ENCODE peak calls at places on chromosome 9, in six cellular contexts. One of them, this sample, is unnamed. For H3K4me1, the result is how much of the 10 kb centered on the place peaks cover.

GRCh38 chr9:32264171-32264862 is 120.1 kb upstream of the ACO1 start:
- DNase-seq in A549: no peak
- DNase-seq in Panc1: no peak
- DNase-seq in K562: peak
- DNase-seq in HepG2: peak
- DNase-seq in HCT116: no peak
- DNase-seq in this sample: peak

GRCh38 chr9:81489048-81489447 is 200.3 kb downstream of the TLE1 start:
- DNase-seq in A549: no peak
- DNase-seq in Panc1: no peak
- DNase-seq in K562: no peak
- DNase-seq in HepG2: no peak
- DNase-seq in HCT116: no peak
- DNase-seq in this sample: no peak

GRCh38 chr9:37197158-37198033 is 77.0 kb downstream of the ZCCHC7 start:
- DNase-seq in A549: no peak
- DNase-seq in Panc1: peak
- DNase-seq in K562: peak
- DNase-seq in HepG2: no peak
- DNase-seq in HCT116: no peak
- DNase-seq in this sample: peak

GRCh38 chr9:111475195-111475594 is 9.0 kb downstream of the ECPAS start:
- DNase-seq in A549: no peak
- DNase-seq in Panc1: no peak
- DNase-seq in K562: no peak
- DNase-seq in HepG2: no peak
- DNase-seq in HCT116: no peak
- DNase-seq in this sample: no peak

GRCh38 chr9:93898026-93898425 is 57.1 kb downstream of the BARX1 start:
- DNase-seq in A549: no peak
- DNase-seq in Panc1: no peak
- DNase-seq in K562: no peak
- DNase-seq in HepG2: no peak
- DNase-seq in HCT116: no peak
- DNase-seq in this sample: no peak

GRCh38 chr9:85332487-85332886 is 409.3 kb downstream of the AGTPBP1 start:
- DNase-seq in A549: peak
- DNase-seq in Panc1: no peak
- DNase-seq in K562: peak
- DNase-seq in HepG2: peak
- DNase-seq in HCT116: peak
- DNase-seq in this sample: peak

GRCh38 chr9:102844754-102845153 is 150.4 kb upstream of the CYLC2 start:
- DNase-seq in A549: no peak
- DNase-seq in Panc1: no peak
- DNase-seq in K562: no peak
- DNase-seq in HepG2: no peak
- DNase-seq in HCT116: no peak
- DNase-seq in this sample: no peak

GRCh38 chr9:98807070-98807810 is at the start of gene GALNT12:
- DNase-seq in A549: peak
- DNase-seq in Panc1: no peak
- DNase-seq in K562: peak
- DNase-seq in HepG2: no peak
- DNase-seq in HCT116: no peak
- DNase-seq in this sample: peak

GRCh38 chr9:79883073-79883645 is 311.4 kb downstream of the TLE4 start:
- DNase-seq in A549: no peak
- DNase-seq in Panc1: no peak
- DNase-seq in K562: no peak
- DNase-seq in HepG2: no peak
- DNase-seq in HCT116: no peak
- DNase-seq in this sample: no peak

GRCh38 chr9:20579544-20580309 is 42.6 kb downstream of the MLLT3 start:
- DNase-seq in A549: no peak
- DNase-seq in Panc1: no peak
- DNase-seq in K562: no peak
- DNase-seq in HepG2: no peak
- DNase-seq in HCT116: no peak
- DNase-seq in this sample: no peak

GRCh38 chr9:134477927-134478326 is 151.7 kb downstream of the RXRA start:
- DNase-seq in A549: no peak
- DNase-seq in Panc1: no peak
- DNase-seq in K562: no peak
- DNase-seq in HepG2: no peak
- DNase-seq in HCT116: no peak
- DNase-seq in this sample: no peak

GRCh38 chr9:4839470-4839912 is 46.7 kb downstream of the RCL1 start:
- DNase-seq in A549: no peak
- DNase-seq in Panc1: no peak
- DNase-seq in K562: no peak
- DNase-seq in HepG2: peak
- DNase-seq in HCT116: no peak
- DNase-seq in this sample: no peak

GRCh38 chr9:95460627-95461164 is 56.1 kb downstream of the PTCH1 start:
- DNase-seq in A549: no peak
- DNase-seq in Panc1: no peak
- DNase-seq in K562: no peak
- DNase-seq in HepG2: no peak
- DNase-seq in HCT116: no peak
- DNase-seq in this sample: no peak

GRCh38 chr9:34346873-34347799 is 17.8 kb downstream of the NUDT2 start:
- DNase-seq in A549: no peak
- DNase-seq in Panc1: no peak
- DNase-seq in K562: no peak
- DNase-seq in HepG2: peak
- DNase-seq in HCT116: no peak
- DNase-seq in this sample: no peak

GRCh38 chr9:37784291-37784639 is 599 bp downstream of the EXOSC3 start:
- DNase-seq in A549: no peak
- DNase-seq in Panc1: no peak
- DNase-seq in K562: peak
- DNase-seq in HepG2: no peak
- DNase-seq in HCT116: no peak
- DNase-seq in this sample: no peak

GRCh38 chr9:108859459-108860114 is 2.5 kb upstream of the ACTL7A start:
- DNase-seq in A549: no peak
- DNase-seq in Panc1: no peak
- DNase-seq in K562: no peak
- DNase-seq in HepG2: no peak
- DNase-seq in HCT116: no peak
- DNase-seq in this sample: no peak

GRCh38 chr9:31776471-31776870 is 608.0 kb upstream of the ACO1 start:
- DNase-seq in A549: no peak
- DNase-seq in Panc1: no peak
- DNase-seq in K562: no peak
- DNase-seq in HepG2: no peak
- DNase-seq in HCT116: no peak
- DNase-seq in this sample: no peak

GRCh38 chr9:4666042-4666699 is at the start of gene SPATA6L:
- DNase-seq in A549: peak
- DNase-seq in Panc1: no peak
- DNase-seq in K562: no peak
- DNase-seq in HepG2: peak
- DNase-seq in HCT116: no peak
- DNase-seq in this sample: peak

GRCh38 chr9:26786571-26786970 is 106.0 kb downstream of the CAAP1 start:
- DNase-seq in A549: no peak
- DNase-seq in Panc1: no peak
- DNase-seq in K562: no peak
- DNase-seq in HepG2: no peak
- DNase-seq in HCT116: no peak
- DNase-seq in this sample: peak

GRCh38 chr9:107368696-107369095 is 85.6 kb downstream of the RAD23B start:
- DNase-seq in A549: no peak
- DNase-seq in Panc1: no peak
- DNase-seq in K562: no peak
- DNase-seq in HepG2: peak
- DNase-seq in HCT116: no peak
- DNase-seq in this sample: no peak

GRCh38 chr9:134764870-134765269 is 115.7 kb upstream of the FCN2 start:
- DNase-seq in A549: no peak
- DNase-seq in Panc1: no peak
- DNase-seq in K562: no peak
- DNase-seq in HepG2: no peak
- DNase-seq in HCT116: no peak
- DNase-seq in this sample: no peak

GRCh38 chr9:77752566-77752965 is 104.4 kb upstream of the GNA14 start:
- DNase-seq in A549: no peak
- DNase-seq in Panc1: no peak
- DNase-seq in K562: no peak
- DNase-seq in HepG2: no peak
- DNase-seq in HCT116: no peak
- DNase-seq in this sample: no peak

GRCh38 chr9:135219676-135220600 is 132.5 kb downstream of the OLFM1 start:
- DNase-seq in A549: no peak
- DNase-seq in Panc1: no peak
- DNase-seq in K562: no peak
- DNase-seq in HepG2: no peak
- DNase-seq in HCT116: no peak
- DNase-seq in this sample: no peak

GRCh38 chr9:94812343-94812742 is 85.8 kb downstream of the AOPEP start:
- DNase-seq in A549: peak
- DNase-seq in Panc1: no peak
- DNase-seq in K562: no peak
- DNase-seq in HepG2: no peak
- DNase-seq in HCT116: no peak
- DNase-seq in this sample: no peak

GRCh38 chr9:121324755-121325154 is 45.3 kb downstream of the STOM start:
- DNase-seq in A549: no peak
- DNase-seq in Panc1: no peak
- DNase-seq in K562: no peak
- DNase-seq in HepG2: no peak
- DNase-seq in HCT116: no peak
- DNase-seq in this sample: no peak

GRCh38 chr9:121326924-121327613 is 43.0 kb downstream of the STOM start:
- DNase-seq in A549: no peak
- DNase-seq in Panc1: no peak
- DNase-seq in K562: no peak
- DNase-seq in HepG2: peak
- DNase-seq in HCT116: no peak
- DNase-seq in this sample: no peak

GRCh38 chr9:121325387-121325786 is 44.7 kb downstream of the STOM start:
- DNase-seq in A549: no peak
- DNase-seq in Panc1: no peak
- DNase-seq in K562: no peak
- DNase-seq in HepG2: no peak
- DNase-seq in HCT116: no peak
- DNase-seq in this sample: no peak

GRCh38 chr9:121328476-121328875 is 41.6 kb downstream of the STOM start:
- DNase-seq in A549: no peak
- DNase-seq in Panc1: no peak
- DNase-seq in K562: no peak
- DNase-seq in HepG2: no peak
- DNase-seq in HCT116: no peak
- DNase-seq in this sample: no peak

DNA sequence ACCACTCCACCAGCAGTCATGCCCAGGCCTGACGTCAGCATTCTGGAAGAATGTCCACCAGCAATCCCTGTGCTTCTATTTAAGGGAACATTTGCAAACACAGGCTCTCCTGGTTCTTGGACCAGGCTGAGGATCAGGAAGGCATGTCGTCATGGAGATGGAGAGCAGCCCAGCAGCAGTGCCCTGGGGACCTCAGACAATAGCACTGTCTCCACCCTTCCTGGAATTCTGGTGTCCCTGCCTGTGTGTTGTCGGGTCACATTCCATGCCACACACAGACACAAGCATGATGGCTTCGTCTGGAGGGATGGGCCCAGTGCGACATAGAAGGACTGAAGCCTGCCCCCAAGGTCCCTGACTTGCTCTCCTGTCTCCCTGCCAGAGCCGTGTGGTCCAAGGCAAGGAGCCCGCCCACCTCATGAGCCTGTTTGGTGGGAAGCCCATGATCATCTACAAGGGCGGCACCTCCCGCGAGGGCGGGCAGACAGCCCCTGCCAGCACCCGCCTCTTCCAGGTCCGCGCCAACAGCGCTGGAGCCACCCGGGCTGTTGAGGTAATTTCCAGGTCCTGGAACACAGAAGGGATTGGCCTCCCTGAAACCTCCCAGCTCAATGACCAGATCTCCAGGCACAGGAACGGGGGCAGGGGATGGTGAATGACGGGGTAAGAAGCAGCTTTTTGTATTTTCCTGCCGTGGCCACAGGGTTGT is 43.8 kb downstream of the STOM start:
- DNase-seq in A549: peak
- DNase-seq in Panc1: no peak
- DNase-seq in K562: no peak
- DNase-seq in HepG2: no peak
- DNase-seq in HCT116: no peak
- DNase-seq in this sample: peak
- TF ChIP-seq REST in A549: no peak
- TF ChIP-seq REST in Panc1: no peak
- TF ChIP-seq REST in K562: no peak
- TF ChIP-seq REST in HepG2: no peak
- TF ChIP-seq REST in HCT116: no peak
- TF ChIP-seq REST in this sample: no peak

GRCh38 chr9:109914280-109915027 is 134.5 kb downstream of the PALM2AKAP2 start:
- DNase-seq in A549: no peak
- DNase-seq in Panc1: no peak
- DNase-seq in K562: no peak
- DNase-seq in HepG2: no peak
- DNase-seq in HCT116: no peak
- DNase-seq in this sample: no peak
- H3K4me1 ChIP-seq in A549: under half
- H3K4me1 ChIP-seq in Panc1: under half
- H3K4me1 ChIP-seq in K562: under half
- H3K4me1 ChIP-seq in HepG2: under half
- H3K4me1 ChIP-seq in HCT116: under half
- H3K4me1 ChIP-seq in this sample: under half

GRCh38 chr9:127022913-127023665 is 99.3 kb downstream of the ANGPTL2 start:
- DNase-seq in A549: no peak
- DNase-seq in Panc1: no peak
- DNase-seq in K562: no peak
- DNase-seq in HepG2: no peak
- DNase-seq in HCT116: no peak
- DNase-seq in this sample: no peak

GRCh38 chr9:127020526-127021078 is 101.8 kb downstream of the ANGPTL2 start:
- DNase-seq in A549: no peak
- DNase-seq in Panc1: no peak
- DNase-seq in K562: no peak
- DNase-seq in HepG2: no peak
- DNase-seq in HCT116: no peak
- DNase-seq in this sample: no peak

GRCh38 chr9:127018935-127019334 is 103.5 kb downstream of the ANGPTL2 start:
- DNase-seq in A549: no peak
- DNase-seq in Panc1: no peak
- DNase-seq in K562: no peak
- DNase-seq in HepG2: no peak
- DNase-seq in HCT116: no peak
- DNase-seq in this sample: no peak

GRCh38 chr9:127020036-127020435 is 102.4 kb downstream of the ANGPTL2 start:
- DNase-seq in A549: no peak
- DNase-seq in Panc1: no peak
- DNase-seq in K562: no peak
- DNase-seq in HepG2: no peak
- DNase-seq in HCT116: no peak
- DNase-seq in this sample: no peak

GRCh38 chr9:127021664-127022337 is 100.6 kb downstream of the ANGPTL2 start:
- DNase-seq in A549: no peak
- DNase-seq in Panc1: no peak
- DNase-seq in K562: peak
- DNase-seq in HepG2: no peak
- DNase-seq in HCT116: no peak
- DNase-seq in this sample: no peak
- TF ChIP-seq REST in A549: no peak
- TF ChIP-seq REST in Panc1: no peak
- TF ChIP-seq REST in K562: no peak
- TF ChIP-seq REST in HepG2: no peak
- TF ChIP-seq REST in HCT116: no peak
- TF ChIP-seq REST in this sample: no peak

GRCh38 chr9:125889524-125890473 is 142.6 kb downstream of the PBX3 start:
- DNase-seq in A549: peak
- DNase-seq in Panc1: no peak
- DNase-seq in K562: no peak
- DNase-seq in HepG2: no peak
- DNase-seq in HCT116: no peak
- DNase-seq in this sample: peak
- H3K4me1 ChIP-seq in A549: under half
- H3K4me1 ChIP-seq in Panc1: under half
- H3K4me1 ChIP-seq in K562: under half
- H3K4me1 ChIP-seq in HepG2: under half
- H3K4me1 ChIP-seq in HCT116: under half
- H3K4me1 ChIP-seq in this sample: half or more

This sample was measured in GM23338.